ENCODE peak calls at places on chromosomes 3 and 15, in nine cellular contexts. X is breast epithelium; E is A549; N is adrenal gland; R is H9; T is transverse colon; I is PC-3; K is GM23338; P is CD8-positive, alpha-beta T cell. H is an unnamed sample.

GRCh38 chr15:82642656-82643055 is 4.5 kb downstream of the CPEB1 start:
- DNase-seq in P (no peak), E (no peak), N (no peak), R (no peak), X (no peak), T (no peak), I (no peak), K (no peak), H (no peak)

GRCh38 chr15:31268911-31269784 is 57.5 kb upstream of the KLF13 start:
- DNase-seq in X (peak; percentile 17), I (no peak), E (no peak), K (no peak), R (no peak), N (peak; percentile 3), P (no peak), T (peak; percentile 46), H (peak; percentile 2)

GRCh38 chr3:105235785-105236184 is 130.9 kb upstream of the ALCAM start:
- DNase-seq in E (no peak), R (no peak), X (no peak), K (no peak), P (no peak), N (no peak), I (no peak), T (no peak), H (no peak)

GRCh38 chr3:46585799-46586693 is 19.9 kb upstream of the LRRC2 start:
- DNase-seq in I (no peak), R (peak; percentile 61), E (no peak), T (no peak), P (no peak), X (no peak), K (no peak), N (no peak), H (no peak)

GRCh38 chr3:17333446-17333845 is 409.0 kb downstream of the TBC1D5 start:
- DNase-seq in X (no peak), I (no peak), K (peak; percentile 4), N (no peak), E (no peak), R (no peak), P (no peak), T (no peak), H (no peak)

GRCh38 chr3:72123908-72124441 is 339.0 kb upstream of the PROK2 start:
- DNase-seq in T (peak; percentile 28), K (no peak), P (no peak), N (peak; percentile 94), X (peak; percentile 63), E (peak; percentile 55), R (no peak), I (peak; percentile 88), H (no peak)

GRCh38 chr3:49912787-49913375 is 9.2 kb upstream of the MST1R start:
- DNase-seq in E (no peak), X (no peak), R (no peak), K (no peak), P (no peak), T (no peak), N (no peak), I (no peak), H (no peak)

GRCh38 chr15:78162038-78162437 is 12.9 kb downstream of the IDH3A start:
- DNase-seq in I (no peak), P (peak; percentile 23), T (no peak), K (no peak), X (no peak), E (no peak), N (no peak), R (no peak), H (peak; percentile 89)

GRCh38 chr15:43796566-43796965 is 3.5 kb downstream of the SERINC4 start:
- DNase-seq in P (no peak), E (no peak), I (no peak), R (no peak), X (no peak), T (no peak), N (no peak), K (no peak), H (no peak)
- H3K4me1 ChIP-seq in P (peaks cover 49% of the 10 kb centered on the region), E (peaks cover 30% of the 10 kb centered on the region), I (peaks cover 68% of the 10 kb centered on the region), R (peaks cover 18% of the 10 kb centered on the region), X (peaks cover 19% of the 10 kb centered on the region), T (peaks cover 51% of the 10 kb centered on the region), N (peaks cover 59% of the 10 kb centered on the region), K (peaks cover 42% of the 10 kb centered on the region), H (peaks cover 41% of the 10 kb centered on the region)

DNA sequence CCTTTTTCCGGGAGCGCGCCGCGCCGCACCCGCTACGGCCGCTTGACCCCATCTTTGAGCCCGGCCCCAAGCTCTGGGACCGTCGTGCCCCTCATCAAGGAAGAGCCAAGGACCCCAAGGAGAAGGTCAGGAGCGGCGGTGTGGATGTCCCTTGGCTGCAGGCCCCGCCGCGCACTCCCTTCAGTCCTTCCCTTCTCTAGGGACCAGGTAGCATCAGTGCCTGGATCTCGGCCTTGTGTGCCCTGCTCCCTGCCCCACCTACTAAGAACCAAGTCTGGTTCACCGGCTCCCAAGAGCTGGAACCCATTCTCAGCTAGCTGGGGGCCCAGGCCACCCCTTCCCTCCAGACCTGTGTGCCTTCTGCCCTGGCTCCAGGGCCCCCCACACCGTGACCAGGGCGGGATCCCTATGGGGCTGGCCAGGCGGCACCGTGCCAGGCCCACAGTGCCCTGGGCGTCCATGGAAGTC is 69.3 kb upstream of the CGNL1 start:
- DNase-seq in X (no peak), K (peak; percentile 74), N (no peak), E (no peak), I (no peak), R (peak; percentile 72), P (no peak), T (no peak), H (no peak)
- TF ChIP-seq CTCF in X (no peak), K (no peak), N (no peak), E (no peak), I (peak; percentile 16), R (peak; percentile 4), P (no peak), T (no peak), H (no peak)

DNA sequence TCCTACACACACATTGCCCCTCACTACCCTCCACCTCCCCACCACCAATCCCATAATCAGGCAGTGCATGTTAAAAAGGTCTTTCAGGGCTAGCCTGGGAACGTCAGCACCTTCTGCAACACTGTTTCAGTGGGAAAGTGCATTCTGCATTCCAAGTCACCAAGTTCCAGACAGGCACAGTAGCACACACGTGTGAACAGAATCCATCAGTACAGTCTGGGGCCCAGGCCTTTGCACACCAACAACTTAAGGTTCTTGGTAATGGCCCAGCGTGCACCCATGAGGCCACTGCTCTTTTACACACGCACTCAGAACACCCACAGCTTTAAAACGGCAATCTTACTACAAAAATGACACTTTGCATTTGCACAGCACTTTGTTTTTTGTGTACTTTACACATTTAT is 1.2 kb downstream of the ANXA2 start:
- DNase-seq in R (no peak), K (no peak), I (no peak), T (no peak), P (no peak), E (no peak), N (no peak), X (no peak), H (no peak)
- H3K4me1 ChIP-seq in R (peaks cover 13% of the 10 kb centered on the region), K (peaks cover 58% of the 10 kb centered on the region), I (peaks cover 67% of the 10 kb centered on the region), T (peaks cover 33% of the 10 kb centered on the region), P (peaks cover 14% of the 10 kb centered on the region), E (peaks cover 58% of the 10 kb centered on the region), N (peaks cover 60% of the 10 kb centered on the region), X (peaks cover 30% of the 10 kb centered on the region), H (peaks cover 33% of the 10 kb centered on the region)

GRCh38 chr3:183253364-183253960 is 409 bp downstream of the B3GNT5 start:
- DNase-seq in K (no peak), P (no peak), T (peak; percentile 68), N (peak; percentile 76), R (no peak), X (no peak), I (peak; percentile 40), E (no peak), H (peak; percentile 79)

GRCh38 chr3:183252973-183253363 is at the start of gene B3GNT5:
- DNase-seq in N (no peak), X (no peak), E (no peak), T (peak; percentile 90), I (peak; percentile 75), K (peak; percentile 84), P (no peak), R (peak; percentile 65), H (peak; percentile 76)

GRCh38 chr3:183254816-183255730 is 2.0 kb downstream of the B3GNT5 start:
- DNase-seq in I (peak; percentile 74), X (no peak), R (no peak), E (no peak), K (no peak), N (no peak), T (no peak), P (no peak), H (peak; percentile 34)

GRCh38 chr3:183252108-183252782 is 808 bp upstream of the B3GNT5 start:
- DNase-seq in X (no peak), K (no peak), I (peak; percentile 64), T (no peak), R (no peak), P (no peak), E (no peak), N (no peak), H (no peak)

GRCh38 chr3:183253961-183254815 is 1.1 kb downstream of the B3GNT5 start:
- DNase-seq in P (no peak), E (no peak), X (no peak), R (no peak), T (peak; percentile 45), I (peak; percentile 48), N (peak; percentile 45), K (peak; percentile 74), H (peak; percentile 42)
- TF ChIP-seq CTCF in P (no peak), E (peak; percentile 45), X (no peak), R (no peak), T (no peak), I (peak; percentile 12), N (no peak), K (no peak), H (no peak)

GRCh38 chr3:158352551-158352950 is 218.4 kb upstream of the MLF1 start:
- DNase-seq in X (no peak), N (no peak), E (no peak), K (no peak), I (no peak), P (no peak), R (no peak), T (peak; percentile 11), H (no peak)
- H3K4me1 ChIP-seq in X (no peaks in the 10 kb centered on the region), N (no peaks in the 10 kb centered on the region), E (no peaks in the 10 kb centered on the region), K (no peaks in the 10 kb centered on the region), I (no peaks in the 10 kb centered on the region), P (no peaks in the 10 kb centered on the region), R (no peaks in the 10 kb centered on the region), T (no peaks in the 10 kb centered on the region), H (no peaks in the 10 kb centered on the region)

DNA sequence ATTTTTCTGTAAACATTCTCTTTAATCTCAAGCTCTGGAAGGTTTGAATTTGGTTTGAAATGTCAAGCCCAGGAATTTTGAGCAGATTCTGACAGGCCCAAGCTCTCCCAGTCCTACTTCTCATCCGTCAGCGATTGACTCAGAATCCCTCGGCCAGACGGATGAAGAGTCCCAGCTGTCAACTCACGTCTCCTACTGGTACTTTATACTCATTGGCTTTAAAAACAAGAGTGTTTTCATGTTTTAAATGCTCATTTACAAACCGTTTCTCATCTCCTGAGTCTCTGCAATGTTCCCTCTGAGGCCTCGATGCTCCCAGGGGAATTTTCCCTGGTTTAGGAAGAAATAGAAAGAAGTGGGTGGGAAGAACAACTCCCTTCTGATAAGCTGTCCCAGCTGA is 478.1 kb upstream of the DPH6 start:
- DNase-seq in X (no peak), N (no peak), E (no peak), T (no peak), I (no peak), K (no peak), P (no peak), R (no peak), H (no peak)
- TF ChIP-seq CTCF in X (no peak), N (no peak), E (no peak), T (no peak), I (no peak), K (no peak), P (no peak), R (no peak), H (no peak)

GRCh38 chr15:92616621-92617179 is 38.9 kb downstream of the FAM174B start:
- DNase-seq in R (no peak), K (no peak), T (no peak), P (no peak), E (no peak), X (peak; percentile 53), I (peak; percentile 71), N (no peak), H (no peak)
- H3K4me1 ChIP-seq in R (peaks cover 2% of the 10 kb centered on the region), K (peaks cover 10% of the 10 kb centered on the region), T (peaks cover 3% of the 10 kb centered on the region), P (no peaks in the 10 kb centered on the region), E (peaks cover 24% of the 10 kb centered on the region), X (no peaks in the 10 kb centered on the region), I (peaks cover 37% of the 10 kb centered on the region), N (peaks cover 8% of the 10 kb centered on the region), H (peaks cover 6% of the 10 kb centered on the region)

H was measured in testis.